ENCODE peak calls at places on chromosomes 1 and 21, in seven cellular contexts. F is endothelial cell; C is EH; T is activated CD8-positive, alpha-beta memory T cell treated with anti-CD3 and anti-CD28 coated beads for 1 hour; X is lower leg skin; P is NCI-H748 treated with DMSO at 0.1 percent for 48 hours; N is iris pigment epithelial cell. R is an unnamed sample.
A peak's percentile ranks its signal among the peaks of the same experiment; 100 is the strongest.

GRCh38 chr1:63922848-63923247 is 149.0 kb downstream of the ROR1 start:
- DNase-seq in F (no peak), C (no peak), T (no peak), X (no peak), P (no peak), N (no peak), R (no peak)

GRCh38 chr1:67880056-67880601 is 46.9 kb upstream of the GNG12 start:
- DNase-seq in F (no peak), C (peak; percentile 73), T (no peak), X (no peak), P (peak; percentile 98), N (peak; percentile 88), R (peak; percentile 80)

GRCh38 chr1:218266356-218266755 is 18.7 kb upstream of the RRP15 start:
- DNase-seq in F (no peak), C (peak; percentile 9), T (no peak), X (no peak), P (no peak), N (peak; percentile 28), R (no peak)

GRCh38 chr1:209751627-209752231 is 4.1 kb upstream of the TRAF3IP3 start:
- DNase-seq in F (no peak), C (no peak), T (no peak), X (no peak), P (no peak), N (no peak), R (no peak)

GRCh38 chr21:44051462-44051941 is 39.4 kb downstream of the TRAPPC10 start:
- DNase-seq in F (no peak), C (no peak), T (no peak), X (no peak), P (no peak), N (no peak), R (peak; percentile 82)

GRCh38 chr1:28437260-28437923 is 67.9 kb downstream of the PHACTR4 start:
- DNase-seq in F (no peak), C (peak; percentile 93), T (no peak), X (peak; percentile 30), P (no peak), N (peak; percentile 76), R (peak; percentile 81)

GRCh38 chr1:231950732-231951131 is 324.1 kb downstream of the DISC1 start:
- DNase-seq in F (no peak), C (no peak), T (no peak), X (no peak), P (no peak), N (no peak), R (no peak)

GRCh38 chr1:170010443-170010842 is 64.1 kb downstream of the KIFAP3 start:
- DNase-seq in F (peak; percentile 33), C (peak; percentile 65), T (no peak), X (peak; percentile 25), P (peak; percentile 0), N (peak; percentile 46), R (no peak)

GRCh38 chr21:35649186-35649585 is 411.1 kb downstream of the SETD4 start:
- DNase-seq in F (no peak), C (peak; percentile 78), T (no peak), X (no peak), P (no peak), N (peak; percentile 36), R (no peak)

GRCh38 chr1:18922319-18922726 is 20.0 kb upstream of the ALDH4A1 start:
- DNase-seq in F (peak; percentile 33), C (peak; percentile 96), T (no peak), X (peak; percentile 75), P (no peak), N (peak; percentile 72), R (peak; percentile 92)

GRCh38 chr21:45769239-45769758 is 125.8 kb downstream of the PCBP3 start:
- DNase-seq in F (no peak), C (no peak), T (no peak), X (no peak), P (no peak), N (no peak), R (no peak)

GRCh38 chr1:51564124-51564523 is 45.1 kb upstream of the EPS15 start:
- DNase-seq in F (no peak), C (peak; percentile 61), T (no peak), X (no peak), P (no peak), N (peak; percentile 83), R (peak; percentile 37)

GRCh38 chr1:13600762-13601483 is 17.3 kb downstream of the PDPN start:
- DNase-seq in F (no peak), C (no peak), T (no peak), X (no peak), P (no peak), N (no peak), R (no peak)

GRCh38 chr1:23928789-23929188 is 15.6 kb upstream of the CNR2 start:
- DNase-seq in F (no peak), C (no peak), T (no peak), X (no peak), P (no peak), N (no peak), R (no peak)

GRCh38 chr1:206608108-206608698 is 4.1 kb downstream of the EIF2D start:
- DNase-seq in F (peak; percentile 69), C (peak; percentile 53), T (no peak), X (no peak), P (peak; percentile 3), N (peak; percentile 36), R (no peak)

GRCh38 chr1:232166942-232167341 is 463.0 kb downstream of the SIPA1L2 start:
- DNase-seq in F (no peak), C (no peak), T (no peak), X (no peak), P (no peak), N (no peak), R (no peak)

GRCh38 chr1:72435025-72435424 is 152.7 kb upstream of the NEGR1 start:
- DNase-seq in F (no peak), C (peak; percentile 26), T (no peak), X (no peak), P (no peak), N (peak; percentile 53), R (no peak)

GRCh38 chr1:13786541-13786940 is 86.6 kb downstream of the PRDM2 start:
- DNase-seq in F (no peak), C (no peak), T (no peak), X (no peak), P (no peak), N (no peak), R (no peak)

R was measured in adrenal gland.